ENCODE peak calls at places on chromosome 22, in four cellular contexts. X, L, O and Y are unnamed samples.

GRCh38 chr22:43483669-43484068 is 71.9 kb downstream of the MPPED1 start:
- DNase-seq in O (no peak), L (no peak), X (no peak), Y (no peak)

GRCh38 chr22:29032584-29032983 is 29.0 kb downstream of the C22orf31 start:
- DNase-seq in L (peak), X (no peak), O (peak), Y (no peak)

GRCh38 chr22:44572414-44573207 is 74.6 kb upstream of the RTL6 start:
- DNase-seq in L (no peak), X (no peak), O (no peak), Y (no peak)

GRCh38 chr22:26769663-26770062 is 112.3 kb downstream of the MIAT start:
- DNase-seq in X (no peak), L (no peak), O (no peak), Y (no peak)

GRCh38 chr22:21861290-21861848 is 6.1 kb downstream of the MAPK1 start:
- DNase-seq in X (no peak), O (peak), L (no peak), Y (no peak)

GRCh38 chr22:37427128-37427710 is at the start of gene ELFN2:
- DNase-seq in L (no peak), O (peak), X (no peak), Y (peak)

GRCh38 chr22:39745789-39746188 is 147.8 kb downstream of the ENTHD1 start:
- DNase-seq in O (no peak), L (no peak), X (no peak), Y (no peak)

GRCh38 chr22:43846966-43847365 is 15.3 kb downstream of the SULT4A1 start:
- DNase-seq in X (peak), L (no peak), O (no peak), Y (no peak)

GRCh38 chr22:24810043-24810749 is 4.2 kb downstream of the SGSM1 start:
- DNase-seq in X (no peak), L (peak), O (no peak), Y (no peak)

GRCh38 chr22:45268167-45268957 is 16.4 kb upstream of the UPK3A start:
- DNase-seq in X (peak), O (peak), L (no peak), Y (peak)

GRCh38 chr22:32674925-32675825 is 126.3 kb upstream of the TIMP3 start:
- DNase-seq in L (no peak), O (no peak), X (no peak), Y (no peak)

GRCh38 chr22:44143596-44143995 is 37.1 kb upstream of the PARVG start:
- DNase-seq in O (no peak), X (no peak), L (no peak), Y (no peak)

GRCh38 chr22:28426346-28427132 is 253.1 kb downstream of the TTC28 start:
- DNase-seq in L (no peak), O (no peak), X (no peak), Y (no peak)

GRCh38 chr22:45455621-45456020 is 42.1 kb downstream of the RIBC2 start:
- DNase-seq in X (no peak), L (no peak), O (no peak), Y (no peak)

GRCh38 chr22:17570851-17571631 is 7.7 kb downstream of the SLC25A18 start:
- DNase-seq in X (peak), L (peak), O (peak), Y (peak)

GRCh38 chr22:24727218-24727851 is 47.2 kb downstream of the PIWIL3 start:
- DNase-seq in L (peak), O (no peak), X (no peak), Y (peak)

GRCh38 chr22:44116331-44116730 is 64.4 kb upstream of the PARVG start:
- DNase-seq in L (no peak), O (no peak), X (peak), Y (no peak)

GRCh38 chr22:45977551-45978274 is 751 bp upstream of the WNT7B start:
- DNase-seq in O (no peak), L (no peak), X (no peak), Y (no peak)

GRCh38 chr22:21032037-21032842 is at the start of gene SLC7A4:
- DNase-seq in L (peak), X (peak), O (no peak), Y (no peak)

GRCh38 chr22:43381693-43382092 is 30.1 kb upstream of the MPPED1 start:
- DNase-seq in L (no peak), X (no peak), O (no peak), Y (no peak)

GRCh38 chr22:33772793-33773192 is 147.5 kb downstream of the LARGE1 start:
- DNase-seq in O (no peak), L (no peak), X (no peak), Y (no peak)

GRCh38 chr22:26893711-26894110 is 236.3 kb downstream of the MIAT start:
- DNase-seq in X (no peak), O (no peak), L (no peak), Y (no peak)

GRCh38 chr22:33274214-33274828 is 216.1 kb upstream of the SYN3 start:
- DNase-seq in L (no peak), O (peak), X (peak), Y (peak)

GRCh38 chr22:28792491-28793383 is 7.6 kb downstream of the XBP1 start:
- DNase-seq in L (no peak), X (peak), O (peak), Y (no peak)

GRCh38 chr22:46674367-46674781 is 54.2 kb downstream of the GRAMD4 start:
- DNase-seq in O (peak), X (peak), L (no peak), Y (no peak)

GRCh38 chr22:33897621-33897910 is 22.7 kb downstream of the LARGE1 start:
- DNase-seq in O (no peak), L (no peak), X (no peak), Y (no peak)

GRCh38 chr22:20802452-20802851 is 28.5 kb downstream of the SERPIND1 start:
- DNase-seq in X (no peak), O (no peak), L (no peak), Y (no peak)

GRCh38 chr22:44597616-44598015 is 99.6 kb upstream of the RTL6 start:
- DNase-seq in X (no peak), O (peak), L (no peak), Y (no peak)

GRCh38 chr22:23509571-23510302 is 70.4 kb downstream of the IGLL1 start:
- DNase-seq in L (no peak), X (peak), O (no peak), Y (no peak)

GRCh38 chr22:33757443-33758124 is 162.7 kb downstream of the LARGE1 start:
- DNase-seq in L (no peak), X (no peak), O (peak), Y (no peak)

GRCh38 chr22:37797874-37798500 is 9.7 kb upstream of the GCAT start:
- DNase-seq in X (no peak), L (no peak), O (no peak), Y (no peak)

GRCh38 chr22:44261861-44262595 is 50.7 kb downstream of the SHISAL1 start:
- DNase-seq in L (peak), O (no peak), X (peak), Y (no peak)

GRCh38 chr22:39634530-39635399 is 64.2 kb downstream of the CACNA1I start:
- DNase-seq in X (no peak), L (peak), O (peak), Y (peak)

GRCh38 chr22:43173976-43174720 is 12.8 kb downstream of the TTLL12 start:
- DNase-seq in X (peak), L (no peak), O (no peak), Y (no peak)

GRCh38 chr22:33513388-33514336 is 406.6 kb downstream of the LARGE1 start:
- DNase-seq in L (no peak), O (no peak), X (no peak), Y (no peak)

GRCh38 chr22:25137577-25138525 is 61.8 kb upstream of the CRYBB3 start:
- DNase-seq in O (peak), X (no peak), L (no peak), Y (no peak)

GRCh38 chr22:24760708-24761306 is 13.7 kb downstream of the PIWIL3 start:
- DNase-seq in X (no peak), O (no peak), L (no peak), Y (no peak)

GRCh38 chr22:35065796-35066218 is at the start of gene ISX:
- DNase-seq in X (no peak), L (no peak), O (no peak), Y (no peak)
- TF ChIP-seq POLR2A in X (no peak), L (no peak), O (no peak), Y (no peak)

DNA sequence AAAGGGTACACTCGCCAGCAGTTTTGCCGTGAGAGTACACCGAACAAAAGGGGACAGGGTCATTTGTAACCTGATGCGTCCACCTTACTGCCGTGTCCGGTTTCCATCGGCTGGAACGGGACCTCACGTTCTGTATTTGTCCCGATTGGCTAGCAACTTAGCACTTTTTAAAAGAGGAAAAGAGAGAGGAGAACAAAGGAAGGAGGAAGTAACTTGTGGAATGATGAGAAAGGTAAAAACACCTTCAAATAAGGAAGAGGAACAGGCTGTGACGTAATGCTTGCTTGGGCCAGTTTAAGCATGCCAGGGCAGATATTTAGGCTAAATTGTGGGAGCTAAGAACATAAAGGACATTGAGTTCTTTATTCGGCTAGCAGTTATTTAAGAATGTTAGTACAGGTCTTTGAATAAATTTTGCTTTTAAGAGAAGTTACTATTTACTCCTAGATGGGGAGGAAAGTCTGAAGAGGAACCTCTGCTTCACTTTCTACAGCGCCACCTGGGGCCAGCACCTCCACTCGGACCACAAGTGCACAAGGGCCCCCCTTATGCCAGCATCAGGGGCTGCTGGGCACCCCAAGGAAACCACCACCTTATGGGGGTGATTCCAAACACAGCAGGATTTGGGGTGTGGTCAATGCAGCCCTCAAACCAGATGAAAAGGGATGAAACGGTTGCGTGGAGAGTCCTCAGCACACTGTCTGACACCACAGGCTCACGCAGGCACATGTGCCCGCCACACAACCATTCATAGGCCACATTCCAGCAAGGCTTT is 5.8 kb downstream of the ARSA start:
- DNase-seq in O (peak), X (peak), L (no peak), Y (no peak)
- TF ChIP-seq POLR2A in O (no peak), X (no peak), L (no peak), Y (no peak)

GRCh38 chr22:19504900-19505734 is 19.1 kb downstream of the CLDN5 start:
- DNase-seq in O (no peak), L (no peak), X (no peak), Y (no peak)
- TF ChIP-seq POLR2A in O (no peak), L (no peak), X (no peak), Y (no peak)

DNA sequence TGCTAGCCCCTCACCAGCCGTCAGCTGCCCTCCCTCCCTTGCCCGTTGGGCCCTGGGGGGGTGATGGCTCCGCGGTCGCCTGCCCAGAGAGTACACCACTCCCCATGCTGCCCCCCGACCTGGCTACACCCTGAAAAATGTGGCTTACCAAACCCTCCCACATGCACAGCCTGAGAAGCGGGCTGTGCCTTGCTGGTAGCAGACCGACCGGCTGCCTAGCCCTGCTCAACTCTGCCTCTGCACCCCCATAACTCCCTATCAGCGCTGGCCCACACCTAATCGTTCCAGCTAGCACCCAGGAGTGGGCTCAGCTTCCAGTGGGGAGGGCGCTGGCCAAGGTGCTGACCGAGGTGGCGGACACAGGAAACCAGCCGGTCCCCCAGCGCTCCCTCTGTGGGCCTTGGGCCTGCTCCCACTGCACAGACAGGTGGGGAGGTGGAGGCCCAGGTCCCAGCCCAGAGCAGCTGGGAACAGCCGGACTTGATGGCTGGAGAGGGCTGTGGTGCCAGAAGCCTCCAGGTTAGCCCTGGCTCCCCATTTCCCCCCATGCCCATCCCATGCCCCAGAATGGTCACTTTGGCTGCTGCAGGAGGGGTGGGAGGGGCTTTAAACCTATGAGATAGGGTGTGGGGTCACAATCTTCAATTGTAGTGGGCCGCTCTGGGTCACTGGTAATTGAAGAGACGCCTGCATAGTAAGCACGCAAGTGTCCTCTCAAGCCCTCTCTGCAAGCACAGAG is 32.1 kb upstream of the PRODH start:
- DNase-seq in L (no peak), X (no peak), O (peak), Y (no peak)
- TF ChIP-seq POLR2A in L (no peak), X (no peak), O (no peak), Y (no peak)

GRCh38 chr22:31637375-31637937 is 24.6 kb downstream of the PISD start:
- DNase-seq in X (peak), O (no peak), L (no peak), Y (no peak)
- TF ChIP-seq POLR2A in X (no peak), O (no peak), L (no peak), Y (no peak)

GRCh38 chr22:36284171-36284571 is 31.2 kb downstream of the APOL1 start:
- DNase-seq in L (no peak), O (no peak), X (peak), Y (no peak)
- TF ChIP-seq POLR2A in L (no peak), O (no peak), X (no peak), Y (no peak)

DNA sequence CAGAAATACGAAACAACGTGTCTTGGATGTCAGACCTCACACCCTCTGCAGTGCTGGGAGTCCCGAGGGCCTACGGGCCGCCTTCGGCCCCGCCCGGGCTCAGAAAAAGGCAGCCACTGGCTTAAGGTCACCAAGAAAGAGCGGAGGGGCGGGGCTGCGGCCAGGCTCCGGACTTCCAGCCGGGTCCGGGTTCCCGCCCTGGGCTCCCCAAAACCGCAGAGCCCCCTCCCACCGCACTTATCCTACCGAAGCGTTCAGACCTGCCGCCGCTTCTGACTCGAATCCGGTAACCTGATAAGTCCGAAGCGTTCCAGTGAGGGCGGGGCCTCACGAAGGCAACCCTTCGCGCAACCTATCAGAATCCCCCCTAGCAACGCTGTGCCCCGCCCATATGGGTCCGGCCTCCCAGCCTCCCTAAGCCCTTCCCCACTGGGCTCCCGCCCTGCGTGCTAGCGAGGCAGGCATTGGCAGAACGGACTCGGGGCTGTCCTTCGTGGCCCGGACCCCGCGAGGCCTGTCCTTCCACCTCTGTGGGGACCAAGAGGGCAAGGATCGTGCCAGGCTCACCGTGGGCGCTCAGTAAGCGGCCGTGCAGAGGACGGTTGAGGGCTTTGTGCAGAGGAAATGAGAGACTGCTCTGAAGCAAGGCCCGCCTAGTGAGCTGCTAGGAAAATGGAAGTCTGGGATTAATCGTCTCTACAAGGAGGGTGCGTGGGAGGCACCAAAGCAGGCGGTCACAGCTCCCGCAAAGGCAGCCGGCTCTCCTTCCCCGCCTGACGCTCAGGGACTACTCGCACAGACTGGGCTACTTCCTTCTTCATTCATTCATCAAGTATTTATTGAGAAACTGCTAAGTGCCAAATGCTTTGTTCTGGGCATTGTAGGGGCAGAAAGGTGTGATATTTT is at the start of gene NAGA:
- DNase-seq in O (peak), X (peak), L (peak), Y (peak)
- TF ChIP-seq POLR2A in O (peak), X (no peak), L (peak), Y (peak)

DNA sequence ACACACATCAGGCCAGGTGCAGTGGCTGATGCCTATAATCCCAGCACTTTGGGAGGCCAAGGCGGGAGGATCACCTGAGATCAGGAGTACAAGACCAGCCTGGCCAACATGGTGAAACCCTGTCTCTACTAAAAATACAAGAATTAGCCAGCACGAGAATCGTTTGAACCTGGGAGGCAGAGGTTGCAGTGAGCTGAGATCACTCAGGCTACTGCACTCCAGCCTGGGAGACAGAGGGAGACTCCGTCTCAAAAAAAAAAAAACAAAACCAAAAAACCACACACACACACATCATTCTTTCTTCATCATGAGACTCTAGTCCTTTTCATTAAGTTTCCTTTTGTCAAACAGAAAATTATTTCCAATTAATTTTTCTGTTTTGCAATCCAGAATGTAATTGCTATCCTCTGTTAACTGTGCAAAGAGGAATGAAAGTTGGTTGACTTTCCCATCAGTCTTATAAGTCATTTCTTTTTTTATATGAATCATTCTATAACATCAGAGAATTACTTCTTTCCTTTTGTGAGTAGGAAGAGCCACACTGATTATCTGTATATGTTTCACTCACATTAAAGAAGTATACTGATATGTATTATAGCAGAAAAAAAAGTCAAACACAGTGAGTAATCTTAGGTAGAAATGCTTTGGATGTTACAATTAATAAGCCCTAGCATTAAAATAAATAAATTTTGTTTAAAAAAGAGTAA is 52.2 kb downstream of the HORMAD2 start:
- DNase-seq in X (no peak), O (no peak), L (no peak), Y (no peak)
- TF ChIP-seq POLR2A in X (no peak), O (no peak), L (no peak), Y (no peak)

GRCh38 chr22:41684194-41684593 is 4.5 kb downstream of the SNU13 start:
- DNase-seq in L (no peak), X (no peak), O (no peak), Y (no peak)

GRCh38 chr22:41683616-41684015 is 5.1 kb downstream of the SNU13 start:
- DNase-seq in O (no peak), L (no peak), X (no peak), Y (no peak)

GRCh38 chr22:41690476-41690875 is 1.8 kb upstream of the SNU13 start:
- DNase-seq in L (no peak), X (peak), O (no peak), Y (no peak)

GRCh38 chr22:41687901-41688364 is 734 bp downstream of the SNU13 start:
- DNase-seq in X (peak), L (peak), O (peak), Y (no peak)

DNA sequence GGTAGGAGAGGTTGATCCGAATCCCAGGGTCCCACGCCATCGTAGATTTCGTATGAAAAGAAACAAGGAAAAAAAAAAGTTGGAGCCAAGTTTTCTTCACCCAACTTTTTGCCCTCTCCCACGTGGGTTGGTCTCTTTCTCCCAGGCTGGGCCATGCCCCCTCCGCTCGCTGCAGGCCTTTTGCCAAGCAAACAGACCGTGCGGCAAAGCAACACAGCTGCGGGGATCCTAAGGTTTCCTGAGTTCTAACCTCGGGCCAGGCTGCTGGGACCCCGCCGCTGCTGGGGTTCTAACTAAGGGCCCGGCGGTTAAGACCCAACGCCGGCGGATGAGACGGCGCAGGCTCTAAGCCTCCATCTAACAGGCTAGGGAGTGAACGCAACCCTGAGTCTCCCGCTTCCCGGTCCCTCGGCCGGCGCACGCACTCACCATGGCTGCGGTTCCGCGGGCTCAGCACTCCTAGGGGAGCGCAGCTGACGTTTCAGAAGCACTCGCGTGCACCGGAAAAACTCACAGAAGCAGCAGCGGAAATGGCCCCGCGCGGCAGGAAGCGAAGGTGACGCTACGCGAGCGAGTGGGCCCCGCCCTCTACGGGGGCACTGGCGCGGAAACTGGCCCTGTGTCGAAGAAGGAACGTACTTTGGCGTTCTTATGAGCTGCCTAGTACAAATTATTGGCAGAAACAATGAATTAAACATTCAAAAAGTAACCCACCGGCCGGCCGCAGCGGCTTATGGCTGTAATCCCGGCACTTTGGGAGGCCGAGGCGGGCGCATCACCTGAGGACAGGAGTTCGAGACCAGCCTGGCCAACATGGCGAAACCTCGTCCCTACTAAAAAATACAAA is at the start of gene SNU13:
- DNase-seq in O (peak), L (peak), X (peak), Y (peak)
- TF ChIP-seq POLR2A in O (peak), L (peak), X (peak), Y (peak)